ENCODE peak calls at places on chromosomes 16 and 17, in nine cellular contexts. L is body of pancreas; X is mammary epithelial cell; A is ascending aorta; H is CD8-positive, alpha-beta T cell; G is hepatocyte; W is right cardiac atrium; S is DND-41; P is GM23248. F is an unnamed sample.

GRCh38 chr17:1197379-1197778 is 17.6 kb upstream of the ABR start:
- DNase-seq in P (peak; percentile 65), X (no peak), L (no peak), H (no peak), W (peak; percentile 57), A (no peak), S (peak; percentile 20), G (peak; percentile 59), F (peak; percentile 76)

GRCh38 chr16:27387724-27388123 is 14.2 kb upstream of the IL21R start:
- DNase-seq in G (no peak), X (no peak), A (no peak), S (no peak), W (no peak), L (no peak), P (peak; percentile 33), H (no peak), F (no peak)

GRCh38 chr17:8918811-8919210 is 46.7 kb downstream of the PIK3R5 start:
- DNase-seq in S (no peak), P (peak; percentile 30), A (no peak), L (no peak), X (peak; percentile 43), H (no peak), W (no peak), G (no peak), F (no peak)

GRCh38 chr17:77210946-77211541 is 70.3 kb downstream of the SEC14L1 start:
- DNase-seq in S (no peak), X (no peak), G (no peak), H (no peak), W (no peak), L (no peak), A (no peak), P (no peak), F (no peak)

GRCh38 chr17:74077231-74077630 is 126.2 kb upstream of the RPL38 start:
- DNase-seq in X (no peak), H (no peak), L (no peak), S (no peak), W (no peak), G (no peak), P (no peak), A (no peak), F (no peak)

GRCh38 chr16:47475786-47476185 is 14.7 kb downstream of the PHKB start:
- DNase-seq in L (no peak), H (no peak), A (no peak), S (no peak), G (no peak), X (peak; percentile 26), P (peak; percentile 33), W (no peak), F (no peak)

GRCh38 chr17:10987786-10988185 is 149.9 kb upstream of the PIRT start:
- DNase-seq in W (no peak), P (no peak), X (no peak), L (no peak), S (no peak), A (no peak), G (no peak), H (no peak), F (no peak)

GRCh38 chr17:83133302-83134121 is 54.1 kb downstream of the METRNL start:
- DNase-seq in L (no peak), H (no peak), X (no peak), G (no peak), P (peak; percentile 49), W (peak; percentile 60), A (no peak), S (no peak), F (no peak)

GRCh38 chr16:26569793-26570192 is 496.9 kb upstream of the C16orf82 start:
- DNase-seq in S (peak; percentile 5), L (peak; percentile 17), P (peak; percentile 19), A (no peak), H (no peak), G (peak; percentile 48), W (no peak), X (no peak), F (no peak)

GRCh38 chr17:77209330-77209748 is 68.6 kb downstream of the SEC14L1 start:
- DNase-seq in G (no peak), A (no peak), S (no peak), W (no peak), L (no peak), H (no peak), X (no peak), P (no peak), F (no peak)

GRCh38 chr16:19235886-19236285 is 49.6 kb upstream of the CLEC19A start:
- DNase-seq in P (no peak), H (no peak), L (no peak), S (no peak), A (no peak), G (no peak), X (no peak), W (no peak), F (no peak)

DNA sequence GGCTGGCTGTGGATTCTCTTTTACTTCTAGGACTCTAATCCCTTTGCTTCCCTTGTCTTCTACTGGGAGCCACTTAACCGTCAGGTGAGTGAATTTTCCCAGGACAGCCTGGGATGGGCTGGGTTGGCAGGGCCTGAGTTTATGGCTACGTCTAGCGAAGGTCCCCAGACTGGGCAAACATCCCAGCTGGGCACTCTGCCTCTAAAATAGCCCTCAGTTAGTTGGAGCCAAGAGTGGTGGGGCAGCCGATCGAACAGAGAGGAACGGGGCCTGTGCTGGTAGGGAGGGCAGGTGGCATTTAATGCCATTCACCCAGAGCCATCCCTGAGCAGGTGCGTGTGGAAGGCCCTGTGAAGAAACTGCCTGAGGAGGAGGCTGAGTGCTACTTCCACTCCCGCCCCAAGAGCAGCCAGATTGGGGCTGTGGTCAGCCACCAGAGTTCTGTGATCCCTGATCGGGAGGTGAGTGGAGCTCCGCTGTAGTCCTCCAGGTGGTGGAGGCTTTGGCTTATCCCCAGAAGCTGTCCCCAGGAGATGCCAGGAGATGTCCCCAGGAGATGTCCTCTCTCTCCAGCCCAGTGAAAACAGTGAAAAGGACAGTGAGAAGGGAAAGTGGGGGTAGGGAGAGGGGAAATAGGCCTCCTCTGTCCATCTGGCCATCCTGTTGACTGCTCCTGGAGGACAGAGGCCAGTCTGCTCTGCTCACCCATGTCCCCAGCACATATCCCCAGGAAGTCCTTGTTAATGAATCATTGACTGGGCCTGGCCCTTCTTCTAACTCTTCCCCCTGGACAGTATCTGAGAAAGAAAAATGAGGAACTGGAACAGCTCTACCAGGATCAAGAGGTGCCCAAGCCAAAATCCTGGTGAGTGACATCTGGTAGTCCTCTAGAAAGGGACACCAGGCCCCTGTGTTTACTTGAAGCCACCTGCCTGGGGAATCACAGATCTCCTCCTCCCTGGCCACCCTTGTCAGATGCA is 4.4 kb downstream of the PNPO start:
- DNase-seq in A (no peak), H (no peak), S (no peak), P (no peak), G (no peak), W (peak; percentile 58), X (no peak), L (peak; percentile 78), F (no peak)
- H3K4me1 ChIP-seq in A (peaks cover 10% of the 10 kb centered on the region), H (peaks cover 75% of the 10 kb centered on the region), S (peaks cover 28% of the 10 kb centered on the region), P (peaks cover 7% of the 10 kb centered on the region), G (peaks cover 19% of the 10 kb centered on the region), W (peaks cover 6% of the 10 kb centered on the region), X (peaks cover 50% of the 10 kb centered on the region), L (peaks cover 96% of the 10 kb centered on the region), F (peaks cover 18% of the 10 kb centered on the region)

GRCh38 chr16:23074423-23074822 is 74.8 kb downstream of the USP31 start:
- DNase-seq in G (no peak), H (no peak), A (no peak), W (no peak), P (no peak), S (no peak), L (no peak), X (no peak), F (no peak)

GRCh38 chr16:23069844-23070243 is 79.4 kb downstream of the USP31 start:
- DNase-seq in A (no peak), G (no peak), H (no peak), P (no peak), X (no peak), L (no peak), W (no peak), S (no peak), F (no peak)

GRCh38 chr16:23071202-23072083 is 77.8 kb downstream of the USP31 start:
- DNase-seq in P (peak; percentile 85), H (no peak), W (no peak), X (peak; percentile 84), G (no peak), L (no peak), S (no peak), A (no peak), F (no peak)

GRCh38 chr16:23072084-23072599 is 77.1 kb downstream of the USP31 start:
- DNase-seq in L (peak; percentile 18), S (no peak), X (peak; percentile 82), W (peak; percentile 93), A (peak; percentile 34), H (no peak), G (no peak), P (peak; percentile 90), F (peak; percentile 53)

DNA sequence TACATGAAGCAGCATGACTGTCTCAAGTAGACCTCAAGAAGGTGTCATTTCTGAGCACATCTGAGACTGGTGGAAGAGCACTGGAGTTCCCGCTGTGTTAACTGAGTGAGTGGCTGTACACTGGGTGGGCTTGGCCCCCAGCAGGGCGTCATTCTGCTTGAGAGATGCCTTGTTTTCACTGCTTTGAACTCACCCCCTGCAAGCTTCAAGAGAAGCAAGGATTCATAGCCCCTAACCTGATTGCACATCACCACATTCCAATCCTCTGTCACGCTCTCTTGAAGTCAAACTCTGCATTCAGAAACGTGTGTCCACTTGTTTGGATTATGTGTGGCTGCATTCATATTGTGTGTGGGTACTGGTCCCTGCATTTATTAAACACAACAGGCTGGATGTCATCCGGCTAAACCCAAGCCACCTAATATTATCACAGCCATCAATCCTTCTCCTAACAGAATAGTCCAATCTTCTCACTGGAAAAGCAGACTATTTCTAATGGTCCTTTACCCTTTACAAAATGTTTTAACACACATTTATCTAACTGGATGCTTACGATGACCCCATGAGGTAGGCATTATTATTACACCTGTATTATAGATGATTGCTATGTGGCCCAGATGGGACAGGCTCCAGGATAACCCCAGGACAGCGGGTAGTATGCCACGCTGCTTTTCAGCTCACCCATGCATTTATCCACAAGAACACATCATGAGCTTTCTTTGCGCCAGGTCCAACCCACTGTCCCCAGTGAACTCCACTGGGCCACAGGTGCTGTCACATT is 76.3 kb downstream of the USP31 start:
- DNase-seq in G (no peak), X (peak; percentile 92), P (peak; percentile 57), L (no peak), S (no peak), W (no peak), A (no peak), H (no peak), F (no peak)
- H3K4me1 ChIP-seq in G (no peaks in the 10 kb centered on the region), X (peaks cover 36% of the 10 kb centered on the region), P (peaks cover 30% of the 10 kb centered on the region), L (no peaks in the 10 kb centered on the region), S (no peaks in the 10 kb centered on the region), W (peaks cover 6% of the 10 kb centered on the region), A (peaks cover 2% of the 10 kb centered on the region), H (no peaks in the 10 kb centered on the region), F (peaks cover 5% of the 10 kb centered on the region)

DNA sequence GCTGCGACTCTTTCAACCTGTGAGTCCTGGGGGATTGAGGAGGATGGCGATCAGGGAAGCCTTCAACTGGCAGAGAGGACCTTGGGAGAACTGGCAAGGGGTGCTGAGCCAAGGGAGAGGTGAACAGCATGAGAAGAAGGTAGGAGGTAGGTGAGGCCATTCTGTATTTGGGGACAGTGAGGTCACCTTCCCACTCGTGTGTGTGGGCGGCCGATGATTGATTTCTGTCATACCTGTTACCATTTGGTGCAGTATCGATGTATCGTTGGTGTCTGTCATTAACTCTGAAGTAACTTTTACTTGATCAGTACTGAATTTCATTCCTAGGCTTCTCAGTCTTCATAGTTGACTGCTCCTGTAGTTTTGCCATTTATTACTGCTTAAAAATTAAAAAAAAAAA is 3.8 kb downstream of the ARSG start:
- DNase-seq in G (no peak), X (no peak), S (no peak), P (no peak), H (no peak), L (no peak), A (no peak), W (no peak), F (no peak)
- H3K4me1 ChIP-seq in G (peaks cover 11% of the 10 kb centered on the region), X (peaks cover 14% of the 10 kb centered on the region), S (peaks cover 71% of the 10 kb centered on the region), P (peaks cover 5% of the 10 kb centered on the region), H (peaks cover 58% of the 10 kb centered on the region), L (peaks cover 23% of the 10 kb centered on the region), A (peaks cover 7% of the 10 kb centered on the region), W (peaks cover 4% of the 10 kb centered on the region), F (peaks cover 10% of the 10 kb centered on the region)

GRCh38 chr17:16440814-16441629 is 25.7 kb downstream of the TRPV2 start:
- DNase-seq in G (no peak), S (no peak), W (no peak), P (peak; percentile 61), L (no peak), A (no peak), H (no peak), X (no peak), F (no peak)
- H3K4me1 ChIP-seq in G (peaks cover 38% of the 10 kb centered on the region), S (peaks cover 46% of the 10 kb centered on the region), W (peaks cover 4% of the 10 kb centered on the region), P (peaks cover 29% of the 10 kb centered on the region), L (peaks cover 69% of the 10 kb centered on the region), A (peaks cover 4% of the 10 kb centered on the region), H (peaks cover 34% of the 10 kb centered on the region), X (peaks cover 35% of the 10 kb centered on the region), F (peaks cover 70% of the 10 kb centered on the region)

F was measured in tibial nerve.